ENCODE peak calls at places on chromosomes 4 and X, in nine cellular contexts. L is SK-N-SH, B is A549, D is endothelial cell of umbilical vein, M is lower leg skin, S is body of pancreas, K is epithelial cell of esophagus, Z is ovary, R is upper lobe of right lung. X is an unnamed sample.

GRCh38 chrX:65750674-65751469 is 83.4 kb downstream of the MSN start:
- DNase-seq in L (no peak), B (no peak), D (no peak), M (no peak), S (no peak), K (no peak), Z (no peak), R (no peak), X (no peak)

GRCh38 chr4:105455182-105455581 is 18.7 kb downstream of the PPA2 start:
- DNase-seq in L (no peak), B (no peak), D (peak; percentile 33), M (no peak), S (no peak), K (no peak), Z (no peak), R (no peak), X (no peak)

GRCh38 chr4:39043697-39044363 is 11.6 kb upstream of the TMEM156 start:
- DNase-seq in L (peak; percentile 34), B (no peak), D (peak; percentile 87), M (no peak), S (no peak), K (peak; percentile 45), Z (no peak), R (no peak), X (no peak)

GRCh38 chr4:76966024-76966579 is 16.6 kb downstream of the SEPTIN11 start:
- DNase-seq in L (no peak), B (no peak), D (no peak), M (no peak), S (no peak), K (no peak), Z (no peak), R (no peak), X (no peak)

GRCh38 chrX:16394290-16394689 is 227.0 kb downstream of the MAGEB17 start:
- DNase-seq in L (no peak), B (no peak), D (no peak), M (no peak), S (peak; percentile 6), K (no peak), Z (no peak), R (no peak), X (no peak)

GRCh38 chr4:54268151-54268550 is 39.1 kb downstream of the PDGFRA start:
- DNase-seq in L (no peak), B (no peak), D (no peak), M (no peak), S (no peak), K (peak; percentile 35), Z (no peak), R (no peak), X (no peak)

GRCh38 chrX:138794285-138794684 is 82.8 kb upstream of the FGF13 start:
- DNase-seq in L (no peak), B (no peak), D (no peak), M (no peak), S (no peak), K (peak; percentile 35), Z (no peak), R (no peak), X (no peak)

GRCh38 chr4:80268081-80268823 is 1.8 kb downstream of the FGF5 start:
- DNase-seq in L (peak; percentile 20), B (no peak), D (no peak), M (no peak), S (no peak), K (peak; percentile 49), Z (no peak), R (no peak), X (no peak)

GRCh38 chr4:3220586-3221494 is 28.1 kb upstream of the MSANTD1 start:
- DNase-seq in L (no peak), B (no peak), D (no peak), M (no peak), S (peak; percentile 5), K (no peak), Z (no peak), R (no peak), X (no peak)

GRCh38 chrX:30900227-30900626 is 11.2 kb upstream of the TAB3 start:
- DNase-seq in L (no peak), B (no peak), D (no peak), M (no peak), S (no peak), K (peak; percentile 40), Z (no peak), R (no peak), X (no peak)

GRCh38 chr4:140047017-140047640 is 106.9 kb downstream of the MAML3 start:
- DNase-seq in L (no peak), B (no peak), D (peak; percentile 43), M (no peak), S (peak; percentile 27), K (peak; percentile 90), Z (peak; percentile 36), R (no peak), X (no peak)

GRCh38 chr4:140048419-140049022 is 105.5 kb downstream of the MAML3 start:
- DNase-seq in L (no peak), B (no peak), D (peak; percentile 50), M (no peak), S (no peak), K (no peak), Z (no peak), R (no peak), X (no peak)

GRCh38 chr4:140047781-140048180 is 106.2 kb downstream of the MAML3 start:
- DNase-seq in L (no peak), B (no peak), D (peak; percentile 69), M (no peak), S (no peak), K (no peak), Z (no peak), R (no peak), X (no peak)

GRCh38 chr4:140049924-140050681 is 103.9 kb downstream of the MAML3 start:
- DNase-seq in L (peak; percentile 61), B (peak; percentile 53), D (peak; percentile 82), M (no peak), S (no peak), K (peak; percentile 41), Z (no peak), R (no peak), X (no peak)

DNA sequence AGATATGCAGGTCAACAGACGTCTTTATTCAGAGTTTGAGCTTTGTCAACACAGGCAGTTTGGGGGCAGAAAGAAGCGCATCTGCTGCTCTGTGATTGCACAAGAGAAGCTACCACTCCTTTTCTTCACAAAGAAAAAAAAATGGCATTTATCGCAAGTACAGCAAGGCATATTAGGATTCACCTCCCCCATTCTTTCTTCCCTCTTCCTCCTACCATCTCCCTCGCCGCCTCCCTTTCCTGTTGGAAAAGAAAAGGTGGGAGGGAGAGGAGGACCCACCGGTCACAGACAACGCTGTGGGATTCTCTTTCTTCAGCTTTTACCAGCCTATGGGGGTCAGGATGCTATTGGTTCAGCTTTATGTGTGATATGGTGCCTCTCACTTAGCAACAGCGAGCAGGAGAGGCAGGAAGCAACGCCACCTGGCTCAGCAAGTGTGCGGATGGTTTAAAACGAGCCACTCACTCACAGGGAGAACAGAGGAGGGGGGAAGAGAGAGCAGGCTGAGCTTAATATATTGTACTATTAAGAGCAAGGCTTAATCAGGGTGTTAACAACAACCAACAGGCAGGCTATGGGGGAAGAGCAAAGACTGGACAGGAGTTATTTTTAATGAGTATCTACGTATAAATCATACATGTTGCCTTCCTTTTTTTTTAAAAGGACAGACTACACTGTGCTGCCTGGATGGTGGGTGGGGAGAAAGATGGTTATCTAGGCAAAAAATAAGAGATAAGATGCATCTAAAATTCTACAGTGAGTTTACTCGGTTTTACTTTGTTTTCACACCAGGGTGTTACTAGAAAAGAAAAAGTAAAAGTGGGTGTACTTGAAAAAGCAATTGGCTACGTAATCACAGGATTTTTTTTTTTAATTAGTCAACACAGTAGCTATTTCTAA is 104.7 kb downstream of the MAML3 start:
- DNase-seq in L (peak; percentile 62), B (peak; percentile 48), D (peak; percentile 85), M (no peak), S (peak; percentile 71), K (peak; percentile 58), Z (peak; percentile 68), R (peak; percentile 65), X (no peak)
- H3K4me3 ChIP-seq in L (peak overlapping the region; percentile 59), B (peak overlapping the region; percentile 35), D (peak overlapping the region; percentile 0), M (no peak overlapping the region), S (no peak overlapping the region), K (peak overlapping the region; percentile 26), Z (peak overlapping the region; percentile 17), R (peak overlapping the region; percentile 44), X (peak overlapping the region; percentile 38)

GRCh38 chrX:68633981-68634380 is 13.5 kb upstream of the STARD8 start:
- DNase-seq in L (no peak), B (no peak), D (no peak), M (no peak), S (no peak), K (no peak), Z (no peak), R (no peak), X (no peak)
- H3K4me3 ChIP-seq in L (no peak overlapping the region), B (no peak overlapping the region), D (no peak overlapping the region), M (no peak overlapping the region), S (no peak overlapping the region), K (no peak overlapping the region), Z (no peak overlapping the region), R (no peak overlapping the region), X (no peak overlapping the region)

DNA sequence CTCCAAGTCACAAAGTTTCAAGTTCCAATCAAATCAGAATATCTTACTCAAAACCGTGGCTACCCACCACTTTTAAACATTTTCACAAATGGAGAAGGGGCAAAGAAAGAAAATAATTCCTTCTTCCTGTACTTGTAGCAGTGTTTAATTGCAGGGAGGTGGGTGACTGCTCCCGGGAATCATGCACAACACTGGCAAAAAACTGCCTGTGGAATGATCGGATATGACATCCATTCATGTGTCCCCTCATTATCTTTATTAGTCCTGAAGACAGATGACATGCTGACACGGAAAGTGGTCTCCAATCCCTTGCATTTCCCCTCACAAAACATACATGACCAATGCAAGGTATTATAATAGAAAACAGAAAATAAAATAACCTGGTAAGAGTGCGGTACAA is 2.0 kb downstream of the TSPAN5 start:
- DNase-seq in L (peak; percentile 21), B (no peak), D (no peak), M (no peak), S (no peak), K (no peak), Z (no peak), R (no peak), X (no peak)
- H3K4me3 ChIP-seq in L (peak overlapping the region; percentile 96), B (no peak overlapping the region), D (peak overlapping the region; percentile 90), M (no peak overlapping the region), S (no peak overlapping the region), K (no peak overlapping the region), Z (peak overlapping the region; percentile 84), R (no peak overlapping the region), X (no peak overlapping the region)

GRCh38 chr4:24364852-24365251 is 219.5 kb downstream of the DHX15 start:
- DNase-seq in L (no peak), B (no peak), D (no peak), M (no peak), S (no peak), K (no peak), Z (no peak), R (no peak), X (no peak)

GRCh38 chr4:24363751-24364150 is 220.6 kb downstream of the DHX15 start:
- DNase-seq in L (no peak), B (no peak), D (no peak), M (no peak), S (no peak), K (no peak), Z (no peak), R (no peak), X (no peak)

GRCh38 chr4:24368801-24369200 is 215.6 kb downstream of the DHX15 start:
- DNase-seq in L (no peak), B (no peak), D (no peak), M (no peak), S (no peak), K (no peak), Z (no peak), R (no peak), X (no peak)

GRCh38 chr4:24369630-24370029 is 214.7 kb downstream of the DHX15 start:
- DNase-seq in L (no peak), B (no peak), D (no peak), M (no peak), S (no peak), K (no peak), Z (no peak), R (no peak), X (no peak)

GRCh38 chr4:24364249-24364648 is 220.1 kb downstream of the DHX15 start:
- DNase-seq in L (no peak), B (no peak), D (no peak), M (no peak), S (no peak), K (no peak), Z (no peak), R (no peak), X (no peak)
- H3K4me3 ChIP-seq in L (no peak overlapping the region), B (no peak overlapping the region), D (no peak overlapping the region), M (no peak overlapping the region), S (no peak overlapping the region), K (no peak overlapping the region), Z (no peak overlapping the region), R (no peak overlapping the region), X (no peak overlapping the region)